ENCODE peak calls at places on chromosomes 16 and 17, in four cellular contexts. I is thyroid gland, K is IMR-90, S is esophagus squamous epithelium. G is an unnamed sample.

GRCh38 chr17:68246271-68247028 is 1.4 kb upstream of the AMZ2 start:
- DNase-seq in I (no peak), K (no peak), S (no peak), G (no peak)

GRCh38 chr17:60327122-60327869 is 64.6 kb downstream of the USP32 start:
- DNase-seq in I (no peak), K (no peak), S (no peak), G (no peak)

GRCh38 chr17:79659376-79659775 is 48.5 kb upstream of the RBFOX3 start:
- DNase-seq in I (no peak), K (no peak), S (no peak), G (no peak)

GRCh38 chr17:50149425-50150353 is 788 bp downstream of the PPP1R9B start:
- DNase-seq in I (peak), K (peak), S (no peak), G (no peak)

GRCh38 chr17:4802228-4802627 is at the start of gene C17orf114:
- DNase-seq in I (no peak), K (no peak), S (no peak), G (no peak)

GRCh38 chr17:82241183-82241925 is 12.5 kb downstream of the SLC16A3 start:
- DNase-seq in I (peak), K (peak), S (no peak), G (no peak)

GRCh38 chr17:65485388-65486299 is 75.8 kb downstream of the AXIN2 start:
- DNase-seq in I (peak), K (no peak), S (no peak), G (peak)

GRCh38 chr16:1708768-1709180 is 2.8 kb downstream of the MAPK8IP3 start:
- DNase-seq in I (no peak), K (peak), S (no peak), G (no peak)

GRCh38 chr17:4843451-4843850 is 10.3 kb downstream of the MINK1 start:
- DNase-seq in I (no peak), K (no peak), S (no peak), G (no peak)

GRCh38 chr16:77213542-77214108 is 14.4 kb downstream of the SYCE1L start:
- DNase-seq in I (no peak), K (peak), S (no peak), G (no peak)

GRCh38 chr16:49330562-49331201 is 42.9 kb upstream of the C16orf78 start:
- DNase-seq in I (no peak), K (no peak), S (no peak), G (no peak)

GRCh38 chr16:56354746-56355145 is 70.6 kb downstream of the AMFR start:
- DNase-seq in I (no peak), K (no peak), S (no peak), G (no peak)

GRCh38 chr17:43908111-43908721 is 880 bp upstream of the MPP2 start:
- DNase-seq in I (peak), K (peak), S (no peak), G (peak)

GRCh38 chr17:35460354-35460851 is 11.8 kb upstream of the SLFN13 start:
- DNase-seq in I (peak), K (no peak), S (no peak), G (peak)

GRCh38 chr16:89017956-89018604 is 41.1 kb upstream of the CBFA2T3 start:
- DNase-seq in I (no peak), K (no peak), S (no peak), G (no peak)

GRCh38 chr16:10951016-10951415 is 6.7 kb downstream of the CLEC16A start:
- DNase-seq in I (no peak), K (peak), S (no peak), G (no peak)

GRCh38 chr16:57784334-57784733 is 18.0 kb downstream of the KIFC3 start:
- DNase-seq in I (no peak), K (no peak), S (no peak), G (no peak)

GRCh38 chr16:57781741-57782606 is 20.3 kb downstream of the KIFC3 start:
- DNase-seq in I (no peak), K (peak), S (no peak), G (no peak)

GRCh38 chr16:57783883-57784282 is 18.4 kb downstream of the KIFC3 start:
- DNase-seq in I (no peak), K (no peak), S (no peak), G (no peak)

GRCh38 chr16:57781349-57781740 is 20.9 kb downstream of the KIFC3 start:
- DNase-seq in I (peak), K (no peak), S (no peak), G (no peak)

DNA sequence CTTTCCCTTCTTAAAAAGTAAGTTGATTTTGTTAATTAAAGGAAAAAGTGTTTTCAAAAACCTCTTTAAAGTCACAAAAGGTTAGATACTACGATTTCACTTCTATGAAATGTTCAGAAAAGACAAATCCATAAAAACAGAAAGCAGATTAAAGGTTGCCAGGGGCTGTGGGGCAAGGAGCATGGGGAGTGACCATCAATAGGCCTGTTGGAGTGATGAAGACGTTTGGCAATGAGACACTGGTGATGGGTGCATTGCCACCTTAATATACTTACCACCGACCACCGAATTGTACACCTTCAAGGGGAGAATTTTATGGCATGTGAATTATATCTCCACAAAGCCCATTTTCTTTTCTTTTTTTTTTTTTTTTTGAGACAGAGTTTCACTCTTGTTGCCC is 19.2 kb downstream of the KIFC3 start:
- DNase-seq in I (no peak), K (no peak), S (no peak), G (no peak)
- TF ChIP-seq POLR2A in I (no peak), K (no peak), S (no peak), G (no peak)

GRCh38 chr17:81090361-81091133 is 55.6 kb downstream of the BAIAP2 start:
- DNase-seq in I (peak), K (no peak), S (peak), G (peak)
- TF ChIP-seq POLR2A in I (no peak), K (no peak), S (peak), G (no peak)

GRCh38 chr16:15652293-15653001 is 2.4 kb downstream of the NDE1 start:
- DNase-seq in I (no peak), K (no peak), S (no peak), G (peak)

GRCh38 chr16:15648135-15648730 is 1.8 kb upstream of the NDE1 start:
- DNase-seq in I (no peak), K (no peak), S (no peak), G (peak)

GRCh38 chr16:15649727-15650018 is 372 bp upstream of the NDE1 start:
- DNase-seq in I (no peak), K (no peak), S (no peak), G (no peak)

GRCh38 chr16:15650019-15650697 is at the start of gene NDE1:
- DNase-seq in I (peak), K (peak), S (peak), G (peak)

DNA sequence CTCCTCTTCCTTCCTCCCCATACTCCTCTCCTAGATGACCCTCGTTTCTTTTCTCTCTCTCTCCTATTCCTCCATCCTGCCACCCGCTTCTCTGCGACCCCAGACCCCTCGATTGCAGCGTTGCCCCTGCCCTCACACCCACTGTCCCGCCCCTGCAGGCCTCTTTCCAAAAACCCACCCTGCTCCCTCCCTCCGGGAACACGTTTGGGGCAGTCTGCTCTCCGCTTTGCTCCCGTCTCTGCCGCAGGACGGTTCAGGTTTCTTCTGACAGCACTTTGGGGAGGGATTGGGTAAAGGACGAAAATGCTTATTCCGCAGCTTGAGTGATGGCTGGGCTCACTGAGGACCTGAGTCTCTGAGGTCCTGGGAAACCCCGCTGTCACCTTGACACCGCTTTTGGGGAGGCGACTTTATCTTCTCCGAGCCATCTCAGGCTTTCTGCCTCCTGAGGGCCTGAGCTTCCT is 685 bp downstream of the NDE1 start:
- DNase-seq in I (peak), K (peak), S (no peak), G (peak)
- TF ChIP-seq POLR2A in I (no peak), K (no peak), S (no peak), G (no peak)

DNA sequence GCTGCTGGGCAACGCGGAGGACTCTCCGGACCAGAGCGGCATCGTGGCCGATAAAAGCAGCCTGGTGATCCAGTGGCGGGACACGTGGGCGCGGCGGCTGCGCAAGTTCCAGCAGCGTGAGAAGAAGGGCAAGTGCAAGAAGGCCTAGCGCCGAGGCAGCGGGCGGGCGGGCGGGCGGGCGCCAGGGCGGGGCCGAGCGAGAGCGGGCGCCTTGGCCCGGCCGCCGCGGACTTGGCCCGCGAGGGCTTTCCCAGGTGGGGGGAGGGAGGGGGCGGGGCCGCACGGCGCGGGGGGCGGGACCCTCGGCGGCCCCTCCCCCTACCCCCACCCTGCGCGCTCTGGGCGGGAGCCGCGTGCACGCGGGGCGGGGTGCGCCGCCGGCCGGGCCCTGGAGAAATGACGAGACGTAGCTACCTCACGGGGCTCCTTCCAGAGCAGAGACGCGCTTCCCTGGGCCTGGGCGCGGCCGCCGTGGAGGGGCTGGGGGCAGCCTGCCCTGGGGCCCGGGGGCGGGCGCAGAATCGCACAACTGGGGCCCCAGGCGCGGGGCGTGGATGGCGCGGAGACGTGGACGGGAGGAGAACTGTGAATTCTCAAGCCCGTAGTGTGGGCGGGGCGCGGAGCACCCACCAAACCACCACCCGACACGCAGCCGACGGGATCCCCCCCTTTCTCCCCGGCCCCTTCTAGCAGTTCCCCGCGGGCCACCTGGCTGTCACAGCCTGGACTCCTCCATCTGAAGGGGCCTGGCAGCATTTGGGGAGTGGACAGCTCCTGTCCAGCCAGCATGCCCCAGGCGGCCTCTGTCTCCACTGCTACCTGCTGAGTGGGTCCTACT is 218.7 kb downstream of the NTN1 start:
- DNase-seq in I (peak), K (peak), S (no peak), G (peak)
- TF ChIP-seq POLR2A in I (no peak), K (no peak), S (no peak), G (no peak)

DNA sequence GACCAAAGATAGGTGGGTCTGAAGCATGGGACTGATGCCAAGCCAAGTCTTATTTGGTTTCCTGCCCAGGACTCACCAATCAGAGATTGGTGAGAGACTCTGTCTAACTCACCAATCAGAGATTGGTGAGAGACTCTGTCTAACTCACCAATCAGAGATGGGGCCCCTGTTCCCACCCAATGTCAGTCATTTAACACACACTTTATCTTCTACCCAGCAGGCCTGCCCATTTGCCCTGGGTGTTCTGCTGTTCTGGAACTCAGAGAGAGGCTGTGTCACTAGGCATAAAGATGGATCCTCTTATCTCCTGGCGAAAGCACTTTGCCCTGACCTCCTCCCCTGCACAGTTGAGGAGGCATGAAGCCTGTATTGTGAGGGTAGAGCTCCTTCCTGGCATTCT is 5.4 kb upstream of the RHOT1 start:
- DNase-seq in I (no peak), K (no peak), S (no peak), G (peak)
- TF ChIP-seq POLR2A in I (no peak), K (no peak), S (no peak), G (no peak)

GRCh38 chr17:15493031-15493750 is 25.8 kb upstream of the CDRT4 start:
- DNase-seq in I (no peak), K (no peak), S (no peak), G (no peak)

GRCh38 chr17:15492186-15492585 is 24.8 kb upstream of the CDRT4 start:
- DNase-seq in I (no peak), K (no peak), S (no peak), G (no peak)

GRCh38 chr17:15498107-15498506 is 30.7 kb upstream of the CDRT4 start:
- DNase-seq in I (no peak), K (no peak), S (no peak), G (peak)

GRCh38 chr17:15496735-15497134 is 29.3 kb upstream of the CDRT4 start:
- DNase-seq in I (no peak), K (no peak), S (no peak), G (no peak)

DNA sequence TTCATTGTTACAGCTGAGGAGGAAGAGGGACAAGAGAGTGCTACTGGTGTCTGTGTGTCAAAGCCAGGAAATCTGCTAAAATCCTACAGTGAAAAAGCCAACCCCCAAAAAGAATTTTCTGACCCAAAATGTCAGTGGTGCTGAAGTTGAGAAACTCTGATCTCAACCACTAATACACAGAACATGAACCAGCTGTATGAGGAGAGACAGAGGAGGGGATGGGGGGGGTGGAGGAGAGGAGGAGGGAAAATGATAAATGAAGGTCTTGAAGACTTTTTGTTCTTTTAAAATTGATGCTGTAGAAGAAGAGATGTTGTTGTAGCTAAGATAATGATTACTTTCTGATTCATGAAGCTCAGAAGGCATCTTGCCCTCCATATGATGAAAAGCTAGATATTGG is 27.4 kb upstream of the CDRT4 start:
- DNase-seq in I (no peak), K (no peak), S (no peak), G (no peak)
- TF ChIP-seq POLR2A in I (no peak), K (no peak), S (no peak), G (no peak)

DNA sequence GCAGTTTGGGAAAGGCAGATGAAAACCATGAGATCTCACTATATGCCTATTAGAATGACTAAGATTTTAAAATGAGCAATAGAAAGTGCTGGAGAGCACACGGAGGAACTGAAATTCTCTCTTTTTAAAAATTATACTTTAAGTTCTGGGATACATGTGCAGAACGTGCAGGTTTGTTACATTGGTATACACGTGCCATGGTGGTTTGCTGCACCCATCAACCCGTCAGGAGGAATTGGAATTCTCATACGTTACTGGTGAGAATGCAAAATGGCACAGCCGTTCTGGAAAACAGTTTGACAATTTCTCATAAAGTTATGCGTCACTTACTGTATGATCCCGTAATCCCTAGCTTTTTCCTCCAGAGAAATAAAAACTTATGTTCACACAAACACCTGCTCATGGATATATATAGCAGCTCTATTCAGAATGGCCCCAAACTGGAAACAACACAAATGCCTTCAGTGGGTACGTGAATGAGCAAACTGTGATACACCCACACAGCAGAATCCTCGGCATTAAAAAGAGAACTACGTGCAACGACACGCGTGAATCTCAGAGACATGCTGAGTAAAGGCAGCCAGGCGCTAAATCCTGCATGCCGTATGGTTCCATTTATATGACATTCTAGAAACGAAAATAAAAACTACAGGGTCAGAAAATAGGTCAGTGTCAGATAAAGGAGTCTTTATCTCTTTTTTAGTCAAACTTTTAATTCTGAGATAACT is 11.8 kb downstream of the PIK3R6 start:
- DNase-seq in I (no peak), K (no peak), S (no peak), G (no peak)
- TF ChIP-seq POLR2A in I (no peak), K (no peak), S (no peak), G (no peak)

GRCh38 chr17:48927978-48928716 is 16.5 kb downstream of the SNF8 start:
- DNase-seq in I (no peak), K (no peak), S (no peak), G (no peak)

GRCh38 chr17:48929812-48930165 is 14.9 kb downstream of the SNF8 start:
- DNase-seq in I (no peak), K (no peak), S (no peak), G (no peak)

GRCh38 chr17:48925991-48926342 is 17.8 kb downstream of the UBE2Z start:
- DNase-seq in I (peak), K (no peak), S (no peak), G (no peak)

GRCh38 chr17:48930435-48930873 is 14.2 kb downstream of the SNF8 start:
- DNase-seq in I (no peak), K (no peak), S (no peak), G (no peak)

GRCh38 chr17:48928876-48929811 is 15.5 kb downstream of the SNF8 start:
- DNase-seq in I (no peak), K (no peak), S (no peak), G (no peak)
- TF ChIP-seq POLR2A in I (no peak), K (no peak), S (no peak), G (no peak)

G was measured in testis.